ENCODE peak calls at places on chromosome 12, in ten cellular contexts. N is GM23248, X is astrocyte, Y is thoracic aorta, I is stomach, B is tibial artery, T is adrenal gland, E is endodermal cell, M is K562, F is aorta. C is an unnamed sample.

GRCh38 chr12:132280436-132280835 is 49.0 kb downstream of the GALNT9 start:
- DNase-seq in N (no peak), X (no peak), Y (no peak), I (no peak), B (no peak), T (no peak), E (no peak), M (no peak), F (no peak), C (no peak)

GRCh38 chr12:219891-220352 is 6.0 kb upstream of the SLC6A12 start:
- DNase-seq in N (peak; percentile 83), X (peak; percentile 3), Y (no peak), I (peak; percentile 54), B (peak; percentile 53), T (peak; percentile 42), E (peak; percentile 99), M (peak; percentile 74), F (peak; percentile 84), C (no peak)

GRCh38 chr12:40693503-40693863 is 1.2 kb downstream of the CNTN1 start:
- DNase-seq in N (peak; percentile 43), X (no peak), Y (peak; percentile 13), I (no peak), B (no peak), T (peak; percentile 11), E (peak; percentile 87), M (no peak), F (peak; percentile 50), C (no peak)

GRCh38 chr12:107917912-107918800 is 143.7 kb downstream of the ASCL4 start:
- DNase-seq in N (peak; percentile 44), X (peak; percentile 3), Y (no peak), I (no peak), B (no peak), T (no peak), E (peak; percentile 87), M (peak; percentile 23), F (no peak), C (no peak)

GRCh38 chr12:106663385-106663784 is 80.6 kb downstream of the RFX4 start:
- DNase-seq in N (no peak), X (no peak), Y (no peak), I (no peak), B (no peak), T (no peak), E (no peak), M (no peak), F (no peak), C (no peak)

GRCh38 chr12:6167327-6168280 is 32.6 kb upstream of the CD9 start:
- DNase-seq in N (peak; percentile 98), X (peak; percentile 98), Y (peak; percentile 74), I (peak; percentile 44), B (peak; percentile 84), T (peak; percentile 91), E (no peak), M (peak; percentile 64), F (peak; percentile 91), C (peak; percentile 83)

GRCh38 chr12:39272934-39273770 is 169.8 kb downstream of the KIF21A start:
- DNase-seq in N (peak; percentile 66), X (peak; percentile 27), Y (no peak), I (no peak), B (no peak), T (peak; percentile 24), E (peak; percentile 71), M (peak; percentile 51), F (no peak), C (no peak)

GRCh38 chr12:50390284-50390683 is 6.1 kb downstream of the FAM186A start:
- DNase-seq in N (peak; percentile 89), X (peak; percentile 96), Y (no peak), I (no peak), B (no peak), T (peak; percentile 32), E (no peak), M (no peak), F (no peak), C (peak; percentile 89)

GRCh38 chr12:112170376-112170775 is 45.0 kb downstream of the TRAFD1 start:
- DNase-seq in N (peak; percentile 61), X (no peak), Y (no peak), I (no peak), B (no peak), T (no peak), E (peak; percentile 73), M (peak; percentile 84), F (peak; percentile 72), C (no peak)

GRCh38 chr12:112170971-112171596 is 45.7 kb downstream of the TRAFD1 start:
- DNase-seq in N (no peak), X (no peak), Y (no peak), I (no peak), B (no peak), T (no peak), E (no peak), M (no peak), F (peak; percentile 69), C (no peak)

GRCh38 chr12:112175361-112176155 is 50.2 kb downstream of the TRAFD1 start:
- DNase-seq in N (no peak), X (no peak), Y (no peak), I (no peak), B (no peak), T (no peak), E (no peak), M (no peak), F (peak; percentile 38), C (no peak)

GRCh38 chr12:112169966-112170365 is 44.6 kb downstream of the TRAFD1 start:
- DNase-seq in N (no peak), X (no peak), Y (no peak), I (no peak), B (no peak), T (no peak), E (no peak), M (no peak), F (peak; percentile 51), C (no peak)

GRCh38 chr12:112172556-112173324 is 47.4 kb downstream of the TRAFD1 start:
- DNase-seq in N (no peak), X (no peak), Y (no peak), I (no peak), B (no peak), T (no peak), E (no peak), M (no peak), F (peak; percentile 59), C (no peak)
- H3K36me3 ChIP-seq in N (no peaks in the 10 kb centered on the region), X (peaks cover 13% of the 10 kb centered on the region), Y (peaks cover 45% of the 10 kb centered on the region), I (peaks cover 94% of the 10 kb centered on the region), B (peaks cover 96% of the 10 kb centered on the region), T (no peaks in the 10 kb centered on the region), E (peaks cover 47% of the 10 kb centered on the region), M (peaks cover 48% of the 10 kb centered on the region), F (no peaks in the 10 kb centered on the region), C (peaks cover 16% of the 10 kb centered on the region)

DNA sequence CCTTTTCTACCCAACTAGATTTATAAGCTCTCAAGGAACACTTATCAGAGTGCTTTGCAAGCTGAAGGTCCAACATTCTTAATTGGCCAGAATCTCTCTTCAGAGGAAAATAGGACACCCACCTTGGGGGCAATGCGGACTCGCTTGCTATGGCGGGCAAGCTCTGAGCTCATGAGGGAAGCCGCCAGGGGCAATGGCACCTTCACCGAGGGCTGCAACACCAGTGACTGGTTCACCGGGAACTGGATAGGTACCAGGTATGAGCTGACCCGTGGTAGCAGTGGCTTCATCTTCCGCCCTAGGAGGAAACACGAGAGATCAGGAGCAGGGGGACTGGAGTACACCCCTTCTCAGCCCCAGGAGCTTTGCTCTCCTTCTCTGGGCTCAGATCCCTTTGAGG is 7.4 kb upstream of the TEX52 start:
- DNase-seq in N (no peak), X (no peak), Y (no peak), I (no peak), B (no peak), T (no peak), E (no peak), M (no peak), F (no peak), C (no peak)
- H3K36me3 ChIP-seq in N (no peaks in the 10 kb centered on the region), X (peaks cover 23% of the 10 kb centered on the region), Y (no peaks in the 10 kb centered on the region), I (peaks cover 14% of the 10 kb centered on the region), B (no peaks in the 10 kb centered on the region), T (no peaks in the 10 kb centered on the region), E (peaks cover 83% of the 10 kb centered on the region), M (peaks cover 74% of the 10 kb centered on the region), F (no peaks in the 10 kb centered on the region), C (peaks cover 5% of the 10 kb centered on the region)

GRCh38 chr12:54395545-54395944 is 11.0 kb upstream of the ZNF385A start:
- DNase-seq in N (no peak), X (no peak), Y (no peak), I (no peak), B (no peak), T (no peak), E (no peak), M (no peak), F (no peak), C (no peak)

GRCh38 chr12:54397157-54397556 is 12.6 kb upstream of the ZNF385A start:
- DNase-seq in N (no peak), X (no peak), Y (no peak), I (no peak), B (no peak), T (no peak), E (no peak), M (no peak), F (no peak), C (no peak)

GRCh38 chr12:54401127-54401526 is 16.6 kb upstream of the ZNF385A start:
- DNase-seq in N (no peak), X (no peak), Y (no peak), I (no peak), B (no peak), T (no peak), E (no peak), M (no peak), F (no peak), C (no peak)

GRCh38 chr12:54398995-54399793 is 14.7 kb upstream of the ZNF385A start:
- DNase-seq in N (peak; percentile 81), X (peak; percentile 45), Y (no peak), I (peak; percentile 87), B (peak; percentile 94), T (peak; percentile 81), E (peak; percentile 100), M (peak; percentile 86), F (peak; percentile 95), C (no peak)

DNA sequence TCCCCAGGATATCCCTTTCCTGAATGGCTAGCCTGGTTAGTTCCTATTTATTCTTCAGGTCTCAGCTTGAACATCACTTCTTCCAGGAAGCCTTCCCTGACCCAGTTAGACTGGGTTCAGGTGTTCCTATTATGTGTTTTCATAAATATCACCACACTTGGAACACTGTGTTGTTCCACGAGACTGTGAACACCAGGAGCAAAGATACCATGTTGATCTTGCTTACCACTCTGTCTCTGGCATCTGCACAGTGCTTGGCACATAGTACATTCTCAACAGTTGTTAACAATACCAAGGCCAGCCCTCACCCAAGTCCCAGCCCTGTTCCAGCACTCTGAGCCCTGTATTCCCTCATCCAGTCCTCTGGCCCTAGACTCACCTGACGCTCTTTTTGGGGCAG is 13.7 kb upstream of the ZNF385A start:
- DNase-seq in N (no peak), X (no peak), Y (no peak), I (no peak), B (no peak), T (no peak), E (no peak), M (no peak), F (no peak), C (no peak)
- H3K36me3 ChIP-seq in N (peaks cover 89% of the 10 kb centered on the region), X (peaks cover 79% of the 10 kb centered on the region), Y (peaks cover 90% of the 10 kb centered on the region), I (peaks cover 94% of the 10 kb centered on the region), B (peaks cover 98% of the 10 kb centered on the region), T (no peaks in the 10 kb centered on the region), E (peaks cover 95% of the 10 kb centered on the region), M (peaks cover 92% of the 10 kb centered on the region), F (peaks cover 17% of the 10 kb centered on the region), C (peaks cover 54% of the 10 kb centered on the region)

DNA sequence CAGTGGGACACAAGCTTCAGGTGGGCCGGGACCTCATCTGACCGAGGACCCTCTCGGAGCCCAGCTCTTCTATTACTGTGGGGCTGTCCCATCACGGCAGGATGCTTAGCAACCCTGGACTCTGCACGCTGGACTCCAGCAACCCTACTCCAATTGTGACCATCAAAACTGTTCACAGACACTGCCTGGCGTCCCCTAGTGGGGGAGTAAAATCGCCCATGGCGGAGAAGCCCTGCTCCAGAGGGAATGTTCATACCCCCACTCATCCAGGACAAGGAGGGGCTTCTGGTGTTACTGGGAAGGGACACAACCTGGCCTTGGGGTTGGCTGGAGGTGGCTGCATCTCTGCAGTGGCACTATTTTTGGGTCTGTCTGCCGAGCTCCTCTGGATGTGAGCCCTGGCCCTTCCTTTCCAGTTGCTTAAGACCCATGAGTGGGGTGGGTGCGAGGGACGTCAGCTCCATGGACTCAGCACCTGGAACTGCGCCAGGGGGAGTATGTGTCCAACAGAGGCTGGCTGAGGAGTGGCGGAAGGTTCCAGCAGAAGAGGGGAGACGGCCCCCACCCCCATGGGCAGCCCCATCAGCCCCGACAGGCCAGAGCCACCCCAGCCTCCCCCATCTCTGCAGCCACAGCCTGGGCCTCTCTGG is 103.8 kb downstream of the RFLNA start:
- DNase-seq in N (no peak), X (no peak), Y (peak; percentile 82), I (peak; percentile 48), B (peak; percentile 95), T (peak; percentile 72), E (no peak), M (no peak), F (peak; percentile 95), C (no peak)
- H3K36me3 ChIP-seq in N (no peaks in the 10 kb centered on the region), X (peaks cover 16% of the 10 kb centered on the region), Y (peaks cover 28% of the 10 kb centered on the region), I (peaks cover 81% of the 10 kb centered on the region), B (peaks cover 76% of the 10 kb centered on the region), T (no peaks in the 10 kb centered on the region), E (peaks cover 36% of the 10 kb centered on the region), M (peaks cover 69% of the 10 kb centered on the region), F (no peaks in the 10 kb centered on the region), C (peaks cover 40% of the 10 kb centered on the region)

C was measured in BJ.